ENCODE peak calls at places on chromosomes 4 and X, in seven cellular contexts. U is H9; B is cardiac muscle cell; C is stomach; J is PC-9; R is CD4-positive, alpha-beta T cell; K is aorta. A is an unnamed sample.

GRCh38 chr4:148447672-148448071 is 5.5 kb upstream of the NR3C2 start:
- DNase-seq in U (no peak), B (no peak), C (no peak), J (no peak), R (no peak), K (no peak), A (no peak)

GRCh38 chr4:1178300-1179088 is 6.1 kb upstream of the SPON2 start:
- DNase-seq in U (no peak), B (no peak), C (no peak), J (no peak), R (no peak), K (no peak), A (no peak)

GRCh38 chr4:151852202-151852601 is 91.4 kb upstream of the GATB start:
- DNase-seq in U (no peak), B (no peak), C (no peak), J (no peak), R (no peak), K (no peak), A (no peak)

GRCh38 chrX:12672362-12673106 is 118.7 kb upstream of the PRPS2 start:
- DNase-seq in U (no peak), B (no peak), C (no peak), J (no peak), R (no peak), K (no peak), A (no peak)

GRCh38 chr4:186699881-186700397 is 23.7 kb downstream of the FAT1 start:
- DNase-seq in U (no peak), B (no peak), C (no peak), J (no peak), R (no peak), K (no peak), A (no peak)

GRCh38 chr4:189022441-189023035 is 883.3 kb downstream of the TRIML1 start:
- DNase-seq in U (no peak), B (no peak), C (no peak), J (no peak), R (no peak), K (no peak), A (peak; percentile 23)

GRCh38 chr4:124111922-124112321 is 600.6 kb downstream of the ANKRD50 start:
- DNase-seq in U (peak; percentile 34), B (peak; percentile 94), C (no peak), J (peak; percentile 64), R (no peak), K (no peak), A (peak; percentile 71)

GRCh38 chrX:118724352-118724751 is 3.1 kb upstream of the IL13RA1 start:
- DNase-seq in U (no peak), B (no peak), C (no peak), J (no peak), R (no peak), K (no peak), A (no peak)

GRCh38 chr4:122854444-122854843 is 27.8 kb downstream of the FGF2 start:
- DNase-seq in U (no peak), B (peak; percentile 37), C (no peak), J (peak; percentile 20), R (no peak), K (peak; percentile 51), A (no peak)

GRCh38 chr4:3823496-3824341 is 57.5 kb downstream of the ADRA2C start:
- DNase-seq in U (no peak), B (no peak), C (no peak), J (no peak), R (no peak), K (no peak), A (no peak)

GRCh38 chr4:94581766-94582165 is 130.0 kb downstream of the PDLIM5 start:
- DNase-seq in U (no peak), B (no peak), C (no peak), J (no peak), R (no peak), K (no peak), A (no peak)

GRCh38 chr4:173318648-173319211 is 15.4 kb downstream of the HMGB2 start:
- DNase-seq in U (no peak), B (peak; percentile 72), C (no peak), J (no peak), R (no peak), K (no peak), A (peak; percentile 26)

GRCh38 chrX:23784487-23785301 is 1.7 kb downstream of the SAT1 start:
- DNase-seq in U (no peak), B (peak; percentile 82), C (no peak), J (peak; percentile 79), R (no peak), K (no peak), A (peak; percentile 33)

GRCh38 chr4:149441338-149441737 is 374.3 kb downstream of the IQCM start:
- DNase-seq in U (no peak), B (peak; percentile 11), C (no peak), J (no peak), R (no peak), K (no peak), A (no peak)

GRCh38 chr4:121237069-121237399 is 72.9 kb upstream of the TNIP3 start:
- DNase-seq in U (no peak), B (no peak), C (no peak), J (no peak), R (no peak), K (no peak), A (no peak)

GRCh38 chr4:156255608-156256007 is 301.9 kb upstream of the CTSO start:
- DNase-seq in U (no peak), B (no peak), C (no peak), J (no peak), R (no peak), K (no peak), A (no peak)

GRCh38 chrX:120262781-120263719 is 12.4 kb downstream of the ZBTB33 start:
- DNase-seq in U (peak; percentile 55), B (no peak), C (no peak), J (no peak), R (no peak), K (no peak), A (no peak)

GRCh38 chrX:79975605-79976004 is 38.9 kb upstream of the TBX22 start:
- DNase-seq in U (no peak), B (no peak), C (no peak), J (no peak), R (no peak), K (no peak), A (no peak)
- H3K9me3 ChIP-seq in U (peaks cover 40% of the 10 kb centered on the region), B (no peaks in the 10 kb centered on the region), C (no peaks in the 10 kb centered on the region), J (no peaks in the 10 kb centered on the region), R (peaks cover 3% of the 10 kb centered on the region), K (peaks cover 2% of the 10 kb centered on the region), A (peaks cover 3% of the 10 kb centered on the region)

DNA sequence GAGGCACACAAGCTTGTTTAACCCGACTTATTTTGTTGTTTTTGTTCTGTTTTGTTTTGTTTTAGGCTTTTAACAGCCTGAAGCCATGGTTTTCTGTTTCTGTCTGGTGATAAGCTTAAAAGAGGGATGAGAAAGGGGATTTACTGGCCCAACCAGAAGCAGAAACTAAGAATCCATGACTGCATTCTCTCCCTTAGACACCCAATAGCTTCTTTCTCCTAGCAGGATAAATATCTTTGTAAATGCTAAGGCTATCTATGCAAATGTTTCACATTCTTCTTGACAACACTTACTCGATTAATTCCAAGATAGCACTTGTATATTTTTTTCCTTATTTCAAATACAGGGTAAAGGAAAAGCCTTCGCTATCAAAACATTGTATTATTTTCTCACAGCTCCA is 53.7 kb upstream of the SMAD1 start:
- DNase-seq in U (no peak), B (no peak), C (no peak), J (no peak), R (no peak), K (no peak), A (no peak)
- H3K9me3 ChIP-seq in U (no peaks in the 10 kb centered on the region), B (peaks cover 2% of the 10 kb centered on the region), C (peaks cover 10% of the 10 kb centered on the region), J (no peaks in the 10 kb centered on the region), R (no peaks in the 10 kb centered on the region), K (no peaks in the 10 kb centered on the region), A (no peaks in the 10 kb centered on the region)

GRCh38 chrX:153245288-153245731 is 66.2 kb downstream of the MAGEA1 start:
- DNase-seq in U (peak; percentile 37), B (no peak), C (no peak), J (peak; percentile 22), R (no peak), K (no peak), A (peak; percentile 29)
- H3K9me3 ChIP-seq in U (peaks cover 39% of the 10 kb centered on the region), B (no peaks in the 10 kb centered on the region), C (no peaks in the 10 kb centered on the region), J (no peaks in the 10 kb centered on the region), R (no peaks in the 10 kb centered on the region), K (no peaks in the 10 kb centered on the region), A (no peaks in the 10 kb centered on the region)

DNA sequence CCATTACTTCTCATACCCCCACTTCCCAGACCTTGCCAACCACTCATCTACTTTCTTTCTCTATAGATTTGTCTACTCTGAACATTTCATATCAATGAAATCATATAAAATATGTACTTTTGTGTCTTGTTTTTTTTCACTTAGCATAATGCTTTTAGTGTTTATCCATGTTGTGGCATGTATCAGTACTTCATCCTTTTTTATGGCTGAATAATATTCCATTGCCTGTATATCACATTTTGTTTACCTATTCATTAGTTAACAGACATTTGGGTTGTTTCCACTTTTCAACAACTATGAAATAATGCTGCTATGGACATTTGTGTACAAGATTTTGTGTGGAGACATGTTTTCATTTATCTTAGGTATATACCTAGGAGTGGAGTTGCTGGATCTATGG is 324.1 kb downstream of the OPHN1 start:
- DNase-seq in U (no peak), B (no peak), C (no peak), J (no peak), R (no peak), K (no peak), A (no peak)
- H3K9me3 ChIP-seq in U (peaks cover 11% of the 10 kb centered on the region), B (no peaks in the 10 kb centered on the region), C (no peaks in the 10 kb centered on the region), J (no peaks in the 10 kb centered on the region), R (no peaks in the 10 kb centered on the region), K (no peaks in the 10 kb centered on the region), A (no peaks in the 10 kb centered on the region)

GRCh38 chrX:47446431-47446830 is 36.6 kb downstream of the ZNF41 start:
- DNase-seq in U (no peak), B (no peak), C (no peak), J (no peak), R (no peak), K (no peak), A (no peak)
- H3K9me3 ChIP-seq in U (peaks cover 57% of the 10 kb centered on the region), B (peaks cover 3% of the 10 kb centered on the region), C (peaks cover 40% of the 10 kb centered on the region), J (no peaks in the 10 kb centered on the region), R (peaks cover 36% of the 10 kb centered on the region), K (peaks cover 5% of the 10 kb centered on the region), A (peaks cover 14% of the 10 kb centered on the region)

GRCh38 chr4:86633854-86634253 is 39.7 kb downstream of the PTPN13 start:
- DNase-seq in U (no peak), B (no peak), C (no peak), J (no peak), R (no peak), K (no peak), A (no peak)
- H3K9me3 ChIP-seq in U (no peaks in the 10 kb centered on the region), B (no peaks in the 10 kb centered on the region), C (no peaks in the 10 kb centered on the region), J (no peaks in the 10 kb centered on the region), R (no peaks in the 10 kb centered on the region), K (peaks cover 1% of the 10 kb centered on the region), A (no peaks in the 10 kb centered on the region)

GRCh38 chrX:115929480-115929879 is 241.1 kb upstream of the AGTR2 start:
- DNase-seq in U (no peak), B (no peak), C (no peak), J (no peak), R (no peak), K (no peak), A (no peak)
- H3K9me3 ChIP-seq in U (peaks cover 5% of the 10 kb centered on the region), B (no peaks in the 10 kb centered on the region), C (peaks cover 51% of the 10 kb centered on the region), J (no peaks in the 10 kb centered on the region), R (no peaks in the 10 kb centered on the region), K (peaks cover 2% of the 10 kb centered on the region), A (peaks cover 31% of the 10 kb centered on the region)

GRCh38 chrX:30795981-30796958 is 92.8 kb downstream of the TAB3 start:
- DNase-seq in U (peak; percentile 7), B (no peak), C (peak; percentile 15), J (no peak), R (no peak), K (no peak), A (no peak)
- H3K9me3 ChIP-seq in U (peaks cover 4% of the 10 kb centered on the region), B (no peaks in the 10 kb centered on the region), C (no peaks in the 10 kb centered on the region), J (no peaks in the 10 kb centered on the region), R (no peaks in the 10 kb centered on the region), K (peaks cover 40% of the 10 kb centered on the region), A (no peaks in the 10 kb centered on the region)